ENCODE peak calls at places on chromosomes 4 and X, in six cellular contexts. One of them, this sample, is unnamed.

GRCh38 chrX:108322243-108322642 is 116.0 kb downstream of the COL4A6 start:
- DNase-seq in AG04450: no peak
- DNase-seq in heart left ventricle: no peak
- DNase-seq in ovary: no peak
- DNase-seq in colonic mucosa: no peak
- DNase-seq in GM12878: no peak
- DNase-seq in this sample: no peak

GRCh38 chr4:1204286-1204827 is 32.0 kb upstream of the SPON2 start:
- DNase-seq in AG04450: no peak
- DNase-seq in heart left ventricle: no peak
- DNase-seq in ovary: no peak
- DNase-seq in colonic mucosa: peak
- DNase-seq in GM12878: no peak
- DNase-seq in this sample: peak

GRCh38 chrX:41441934-41442823 is 5.0 kb upstream of the NYX start:
- DNase-seq in AG04450: no peak
- DNase-seq in heart left ventricle: peak
- DNase-seq in ovary: peak
- DNase-seq in colonic mucosa: peak
- DNase-seq in GM12878: peak
- DNase-seq in this sample: peak

GRCh38 chr4:5361968-5362367 is 310.7 kb downstream of the STK32B start:
- DNase-seq in AG04450: no peak
- DNase-seq in heart left ventricle: no peak
- DNase-seq in ovary: no peak
- DNase-seq in colonic mucosa: no peak
- DNase-seq in GM12878: no peak
- DNase-seq in this sample: no peak

GRCh38 chr4:8836664-8837171 is 34.9 kb downstream of the HMX1 start:
- DNase-seq in AG04450: no peak
- DNase-seq in heart left ventricle: no peak
- DNase-seq in ovary: peak
- DNase-seq in colonic mucosa: no peak
- DNase-seq in GM12878: no peak
- DNase-seq in this sample: no peak

GRCh38 chrX:71367396-71367795 is 1.2 kb downstream of the TAF1 start:
- DNase-seq in AG04450: no peak
- DNase-seq in heart left ventricle: no peak
- DNase-seq in ovary: no peak
- DNase-seq in colonic mucosa: no peak
- DNase-seq in GM12878: no peak
- DNase-seq in this sample: no peak

GRCh38 chrX:19758536-19758935 is 128.9 kb downstream of the SH3KBP1 start:
- DNase-seq in AG04450: no peak
- DNase-seq in heart left ventricle: no peak
- DNase-seq in ovary: no peak
- DNase-seq in colonic mucosa: no peak
- DNase-seq in GM12878: no peak
- DNase-seq in this sample: no peak

GRCh38 chrX:114162068-114162735 is 421.7 kb upstream of the HTR2C start:
- DNase-seq in AG04450: no peak
- DNase-seq in heart left ventricle: no peak
- DNase-seq in ovary: no peak
- DNase-seq in colonic mucosa: no peak
- DNase-seq in GM12878: no peak
- DNase-seq in this sample: no peak

GRCh38 chr4:151798678-151799416 is 38.0 kb upstream of the GATB start:
- DNase-seq in AG04450: no peak
- DNase-seq in heart left ventricle: no peak
- DNase-seq in ovary: no peak
- DNase-seq in colonic mucosa: no peak
- DNase-seq in GM12878: peak
- DNase-seq in this sample: no peak

GRCh38 chr4:110668463-110669245 is 45.8 kb upstream of the PITX2 start:
- DNase-seq in AG04450: no peak
- DNase-seq in heart left ventricle: no peak
- DNase-seq in ovary: no peak
- DNase-seq in colonic mucosa: no peak
- DNase-seq in GM12878: no peak
- DNase-seq in this sample: no peak

GRCh38 chr4:114373508-114373907 is 225.1 kb upstream of the UGT8 start:
- DNase-seq in AG04450: no peak
- DNase-seq in heart left ventricle: no peak
- DNase-seq in ovary: no peak
- DNase-seq in colonic mucosa: no peak
- DNase-seq in GM12878: no peak
- DNase-seq in this sample: no peak

GRCh38 chrX:49754238-49754857 is 58.6 kb upstream of the PAGE1 start:
- DNase-seq in AG04450: peak
- DNase-seq in heart left ventricle: peak
- DNase-seq in ovary: peak
- DNase-seq in colonic mucosa: peak
- DNase-seq in GM12878: no peak
- DNase-seq in this sample: peak

GRCh38 chr4:33493231-33493630 is 2751.1 kb downstream of the ARAP2 start:
- DNase-seq in AG04450: no peak
- DNase-seq in heart left ventricle: no peak
- DNase-seq in ovary: no peak
- DNase-seq in colonic mucosa: no peak
- DNase-seq in GM12878: no peak
- DNase-seq in this sample: no peak

GRCh38 chr4:159069922-159070321 is 33.0 kb upstream of the RAPGEF2 start:
- DNase-seq in AG04450: no peak
- DNase-seq in heart left ventricle: no peak
- DNase-seq in ovary: no peak
- DNase-seq in colonic mucosa: no peak
- DNase-seq in GM12878: no peak
- DNase-seq in this sample: no peak

GRCh38 chr4:6493668-6494304 is 21.4 kb upstream of the PPP2R2C start:
- DNase-seq in AG04450: no peak
- DNase-seq in heart left ventricle: no peak
- DNase-seq in ovary: no peak
- DNase-seq in colonic mucosa: peak
- DNase-seq in GM12878: no peak
- DNase-seq in this sample: peak

GRCh38 chr4:93633721-93634120 is 194.8 kb upstream of the ATOH1 start:
- DNase-seq in AG04450: no peak
- DNase-seq in heart left ventricle: no peak
- DNase-seq in ovary: no peak
- DNase-seq in colonic mucosa: no peak
- DNase-seq in GM12878: no peak
- DNase-seq in this sample: no peak

GRCh38 chr4:19309365-19309764 is 942.3 kb upstream of the SLIT2 start:
- DNase-seq in AG04450: peak
- DNase-seq in heart left ventricle: no peak
- DNase-seq in ovary: no peak
- DNase-seq in colonic mucosa: no peak
- DNase-seq in GM12878: no peak
- DNase-seq in this sample: no peak

GRCh38 chr4:186658657-186659056 is 65.0 kb downstream of the FAT1 start:
- DNase-seq in AG04450: no peak
- DNase-seq in heart left ventricle: no peak
- DNase-seq in ovary: no peak
- DNase-seq in colonic mucosa: no peak
- DNase-seq in GM12878: no peak
- DNase-seq in this sample: no peak

GRCh38 chrX:154121207-154121606 is 22.8 kb upstream of the OPN1LW start:
- DNase-seq in AG04450: no peak
- DNase-seq in heart left ventricle: no peak
- DNase-seq in ovary: no peak
- DNase-seq in colonic mucosa: no peak
- DNase-seq in GM12878: no peak
- DNase-seq in this sample: no peak

GRCh38 chrX:102765217-102765616 is 44.7 kb downstream of the GPRASP3 start:
- DNase-seq in AG04450: no peak
- DNase-seq in heart left ventricle: peak
- DNase-seq in ovary: peak
- DNase-seq in colonic mucosa: no peak
- DNase-seq in GM12878: no peak
- DNase-seq in this sample: no peak

GRCh38 chr4:174496631-174497442 is 25.5 kb downstream of the HPGD start:
- DNase-seq in AG04450: no peak
- DNase-seq in heart left ventricle: no peak
- DNase-seq in ovary: no peak
- DNase-seq in colonic mucosa: peak
- DNase-seq in GM12878: no peak
- DNase-seq in this sample: no peak

GRCh38 chr4:151721466-151721865 is 39.3 kb downstream of the GATB start:
- DNase-seq in AG04450: no peak
- DNase-seq in heart left ventricle: no peak
- DNase-seq in ovary: peak
- DNase-seq in colonic mucosa: no peak
- DNase-seq in GM12878: no peak
- DNase-seq in this sample: peak

GRCh38 chr4:146916479-146917076 is 29.1 kb downstream of the TTC29 start:
- DNase-seq in AG04450: peak
- DNase-seq in heart left ventricle: no peak
- DNase-seq in ovary: no peak
- DNase-seq in colonic mucosa: no peak
- DNase-seq in GM12878: peak
- DNase-seq in this sample: peak

GRCh38 chrX:49656554-49656953 is 39.2 kb downstream of the PAGE1 start:
- DNase-seq in AG04450: no peak
- DNase-seq in heart left ventricle: no peak
- DNase-seq in ovary: no peak
- DNase-seq in colonic mucosa: no peak
- DNase-seq in GM12878: no peak
- DNase-seq in this sample: no peak

GRCh38 chr4:73764513-73764912 is 24.1 kb downstream of the CXCL8 start:
- DNase-seq in AG04450: no peak
- DNase-seq in heart left ventricle: no peak
- DNase-seq in ovary: no peak
- DNase-seq in colonic mucosa: no peak
- DNase-seq in GM12878: no peak
- DNase-seq in this sample: no peak

GRCh38 chr4:42357325-42357724 is 40.0 kb upstream of the SHISA3 start:
- DNase-seq in AG04450: no peak
- DNase-seq in heart left ventricle: no peak
- DNase-seq in ovary: no peak
- DNase-seq in colonic mucosa: no peak
- DNase-seq in GM12878: no peak
- DNase-seq in this sample: no peak

GRCh38 chrX:1481636-1482529 is 29.2 kb upstream of the ASMTL start:
- DNase-seq in AG04450: peak
- DNase-seq in heart left ventricle: peak
- DNase-seq in ovary: no peak
- DNase-seq in colonic mucosa: peak
- DNase-seq in GM12878: peak
- DNase-seq in this sample: peak

DNA sequence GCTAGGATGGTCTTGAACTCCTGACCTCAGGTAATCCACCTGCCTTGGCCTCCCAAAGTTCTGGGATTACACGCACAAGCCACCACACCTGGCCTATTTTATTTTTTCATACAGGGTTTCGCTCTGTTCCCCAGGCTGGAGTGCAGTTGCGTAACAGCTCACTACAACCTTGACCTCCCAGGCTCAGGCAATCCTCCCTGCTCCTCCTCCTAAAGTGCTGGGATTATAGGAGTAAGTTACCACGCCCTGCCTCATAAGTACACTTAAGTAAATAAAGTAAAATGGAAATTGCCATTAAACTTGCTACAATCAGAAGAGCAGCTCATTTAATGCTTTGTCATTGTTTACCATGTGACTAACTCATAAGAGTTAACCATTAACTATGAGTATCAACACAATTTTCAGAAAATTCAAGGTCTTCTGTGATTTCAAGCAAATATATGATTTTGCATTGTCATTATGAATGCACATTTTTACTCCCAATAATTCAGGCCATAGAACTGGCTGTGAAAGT is 12.3 kb downstream of the UGDH start:
- DNase-seq in AG04450: no peak
- DNase-seq in heart left ventricle: no peak
- DNase-seq in ovary: peak
- DNase-seq in colonic mucosa: peak
- DNase-seq in GM12878: no peak
- DNase-seq in this sample: no peak
- H3K27ac ChIP-seq in AG04450: peak
- H3K27ac ChIP-seq in heart left ventricle: no peak
- H3K27ac ChIP-seq in ovary: no peak
- H3K27ac ChIP-seq in colonic mucosa: peak
- H3K27ac ChIP-seq in GM12878: no peak
- H3K27ac ChIP-seq in this sample: no peak

DNA sequence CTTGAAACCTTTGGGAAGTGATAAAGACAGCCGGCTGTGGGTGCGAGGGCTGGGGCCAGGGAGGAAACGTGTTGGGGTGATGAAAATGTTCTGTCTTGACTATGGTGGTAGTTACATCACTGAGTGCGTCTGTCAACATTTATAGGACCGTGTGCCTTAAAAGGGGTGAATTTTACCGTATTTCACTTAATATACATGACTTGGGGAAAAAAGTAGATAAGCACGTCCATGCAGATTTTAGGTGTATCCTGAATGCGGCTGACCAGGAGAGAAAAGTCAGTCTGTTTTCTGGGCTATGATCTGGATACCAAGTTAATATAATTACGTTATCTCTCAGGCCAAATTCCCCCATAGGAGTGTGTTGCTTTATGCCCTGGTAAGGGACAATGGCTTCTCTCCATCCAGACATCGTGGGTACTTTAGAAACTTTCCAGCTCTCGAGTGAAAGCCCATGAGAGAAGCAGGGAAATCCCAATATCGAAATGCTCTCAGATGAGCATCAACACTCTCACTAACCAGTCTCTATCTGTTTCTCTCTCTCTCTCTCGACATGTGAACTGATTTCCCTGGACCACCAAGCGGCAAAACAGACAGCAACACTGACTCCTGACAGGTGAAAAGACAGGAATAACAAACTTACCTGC is 71.5 kb downstream of the IRF2 start:
- DNase-seq in AG04450: no peak
- DNase-seq in heart left ventricle: no peak
- DNase-seq in ovary: no peak
- DNase-seq in colonic mucosa: no peak
- DNase-seq in GM12878: no peak
- DNase-seq in this sample: no peak
- H3K27ac ChIP-seq in AG04450: no peak
- H3K27ac ChIP-seq in heart left ventricle: peak
- H3K27ac ChIP-seq in ovary: no peak
- H3K27ac ChIP-seq in colonic mucosa: no peak
- H3K27ac ChIP-seq in GM12878: peak
- H3K27ac ChIP-seq in this sample: no peak

GRCh38 chrX:43605351-43605750 is 50.7 kb upstream of the MAOA start:
- DNase-seq in AG04450: no peak
- DNase-seq in heart left ventricle: no peak
- DNase-seq in ovary: no peak
- DNase-seq in colonic mucosa: no peak
- DNase-seq in GM12878: no peak
- DNase-seq in this sample: no peak
- H3K27ac ChIP-seq in AG04450: no peak
- H3K27ac ChIP-seq in heart left ventricle: no peak
- H3K27ac ChIP-seq in ovary: no peak
- H3K27ac ChIP-seq in colonic mucosa: no peak
- H3K27ac ChIP-seq in GM12878: no peak
- H3K27ac ChIP-seq in this sample: no peak

DNA sequence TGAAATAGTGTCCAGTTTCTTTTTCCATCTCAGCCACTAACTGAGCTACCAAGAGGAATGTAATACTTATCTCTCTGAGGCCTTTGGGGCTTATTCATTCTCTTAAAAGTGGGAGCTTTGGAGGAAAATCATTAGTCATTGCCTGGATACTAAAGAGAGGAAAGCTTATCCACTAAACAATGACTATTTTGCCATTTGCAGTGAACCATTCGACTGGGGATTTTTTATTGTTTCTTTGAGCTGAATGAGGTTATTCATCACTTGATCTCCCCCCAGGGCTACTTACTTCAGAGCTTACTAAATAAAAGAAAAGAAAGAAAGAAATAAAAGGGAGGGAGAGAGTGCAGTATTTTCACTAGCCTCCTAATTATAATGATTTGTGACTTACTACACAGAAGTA is 1329.5 kb upstream of the TENM3 start:
- DNase-seq in AG04450: no peak
- DNase-seq in heart left ventricle: no peak
- DNase-seq in ovary: no peak
- DNase-seq in colonic mucosa: no peak
- DNase-seq in GM12878: no peak
- DNase-seq in this sample: no peak
- H3K27ac ChIP-seq in AG04450: no peak
- H3K27ac ChIP-seq in heart left ventricle: no peak
- H3K27ac ChIP-seq in ovary: no peak
- H3K27ac ChIP-seq in colonic mucosa: no peak
- H3K27ac ChIP-seq in GM12878: no peak
- H3K27ac ChIP-seq in this sample: no peak

This sample was measured in thyroid gland.